ENCODE peak calls at places on chromosomes 7 and 10, in five cellular contexts. S, U, Q, W and V are unnamed samples.

GRCh38 chr7:7157177-7157886 is 25.0 kb upstream of the C1GALT1 start:
- DNase-seq in S (peak), U (peak), W (peak), Q (peak), V (peak)

GRCh38 chr7:69588773-69589172 is 9.5 kb upstream of the AUTS2 start:
- DNase-seq in W (no peak), Q (no peak), U (no peak), S (no peak), V (no peak)

GRCh38 chr7:95874541-95875265 is 102.3 kb downstream of the DYNC1I1 start:
- DNase-seq in Q (no peak), W (no peak), U (no peak), S (no peak), V (no peak)

GRCh38 chr10:51960494-51960895 is 261.1 kb upstream of the CSTF2T start:
- DNase-seq in W (no peak), Q (no peak), U (no peak), S (peak), V (peak)

GRCh38 chr7:125828153-125828690 is 898.6 kb upstream of the POT1 start:
- DNase-seq in Q (no peak), S (no peak), U (no peak), W (no peak), V (no peak)

GRCh38 chr7:3267928-3268690 is 32.9 kb upstream of the SDK1 start:
- DNase-seq in U (no peak), Q (no peak), S (peak), W (no peak), V (peak)

GRCh38 chr10:74231375-74231774 is 80.4 kb downstream of the ADK start:
- DNase-seq in S (peak), Q (no peak), W (no peak), U (no peak), V (peak)

GRCh38 chr7:1392556-1392955 is 66.7 kb downstream of the MICALL2 start:
- DNase-seq in Q (no peak), W (no peak), U (no peak), S (no peak), V (no peak)

GRCh38 chr10:35387768-35388167 is 51.5 kb downstream of the CCNY start:
- DNase-seq in Q (no peak), S (peak), U (no peak), W (no peak), V (peak)